ENCODE peak calls at places on chromosomes 13 and 19, in eight cellular contexts. T, I, X, M, K, N, J and P are unnamed samples.

GRCh38 chr13:43293986-43294880 is 270.8 kb downstream of the DNAJC15 start:
- DNase-seq in M (no peak), X (no peak), K (no peak), T (no peak), I (no peak), N (no peak), J (no peak), P (no peak)

GRCh38 chr13:48928781-48929430 is 46.8 kb upstream of the FNDC3A start:
- DNase-seq in T (no peak), J (no peak), K (no peak), N (no peak), M (no peak), X (no peak), I (no peak), P (no peak)

GRCh38 chr19:47158879-47159509 is 28.4 kb downstream of the SAE1 start:
- DNase-seq in J (no peak), T (no peak), K (peak), N (no peak), X (no peak), I (no peak), M (no peak), P (peak)

GRCh38 chr13:92804346-92804745 is 422.3 kb upstream of the GPC6 start:
- DNase-seq in I (no peak), N (no peak), J (no peak), M (no peak), X (no peak), K (no peak), T (no peak), P (peak)

GRCh38 chr13:42754801-42755513 is 26.4 kb upstream of the FAM216B start:
- DNase-seq in T (no peak), K (no peak), N (no peak), J (no peak), M (no peak), I (no peak), X (no peak), P (no peak)

GRCh38 chr19:51114087-51114714 is 6.0 kb upstream of the CTU1 start:
- DNase-seq in T (no peak), I (no peak), N (no peak), M (no peak), J (no peak), K (peak), X (no peak), P (no peak)

GRCh38 chr13:113369189-113369588 is 5.3 kb upstream of the GRTP1 start:
- DNase-seq in X (no peak), K (no peak), N (no peak), J (no peak), T (no peak), I (no peak), M (no peak), P (no peak)

GRCh38 chr13:112053744-112054615 is 13.0 kb upstream of the SOX1 start:
- DNase-seq in N (no peak), X (no peak), T (no peak), M (no peak), J (no peak), K (no peak), I (no peak), P (no peak)

GRCh38 chr13:112869202-112870061 is 99.6 kb upstream of the MCF2L start:
- DNase-seq in J (no peak), I (no peak), M (no peak), N (no peak), X (no peak), K (no peak), T (peak), P (no peak)

GRCh38 chr19:47273313-47274070 is 1.2 kb upstream of the INAFM1 start:
- DNase-seq in N (peak), M (peak), T (peak), K (peak), I (peak), J (peak), X (peak), P (peak)

GRCh38 chr19:18274303-18274775 is at the start of gene IQCN:
- DNase-seq in X (no peak), M (no peak), I (peak), K (no peak), J (no peak), T (no peak), N (no peak), P (no peak)

GRCh38 chr19:58584498-58585441 is 11.6 kb upstream of the MZF1 start:
- DNase-seq in X (no peak), K (no peak), M (no peak), J (no peak), T (no peak), N (no peak), I (no peak), P (no peak)

GRCh38 chr19:3687774-3688706 is 12.2 kb downstream of the PIP5K1C start:
- DNase-seq in K (no peak), I (no peak), M (no peak), T (no peak), N (no peak), X (no peak), J (no peak), P (peak)

GRCh38 chr13:66210677-66211076 is 1019.5 kb downstream of the PCDH9 start:
- DNase-seq in N (no peak), T (no peak), K (no peak), J (no peak), M (no peak), X (no peak), I (peak), P (no peak)

GRCh38 chr19:1206063-1206732 is 620 bp downstream of the STK11 start:
- DNase-seq in J (no peak), T (no peak), I (no peak), K (no peak), N (peak), X (no peak), M (no peak), P (no peak)

GRCh38 chr19:57231686-57232085 is 863 bp downstream of the AURKC start:
- DNase-seq in K (no peak), J (no peak), X (no peak), I (no peak), T (no peak), N (no peak), M (no peak), P (no peak)

GRCh38 chr19:610071-610800 is 20.6 kb downstream of the HCN2 start:
- DNase-seq in J (no peak), K (no peak), T (no peak), M (no peak), I (no peak), X (no peak), N (no peak), P (no peak)

GRCh38 chr19:41218615-41219507 is at the start of gene AXL:
- DNase-seq in M (no peak), N (peak), J (peak), X (no peak), K (no peak), T (peak), I (no peak), P (peak)

GRCh38 chr13:60572003-60572792 is 175.2 kb downstream of the TDRD3 start:
- DNase-seq in N (no peak), J (no peak), K (no peak), T (no peak), X (no peak), I (no peak), M (no peak), P (peak)

GRCh38 chr13:40631605-40632004 is 34.8 kb downstream of the FOXO1 start:
- DNase-seq in I (no peak), X (no peak), K (no peak), T (no peak), M (no peak), J (no peak), N (no peak), P (no peak)

GRCh38 chr19:925912-926594 is at the start of gene ARID3A:
- DNase-seq in J (no peak), M (no peak), T (peak), I (no peak), K (no peak), N (no peak), X (no peak), P (peak)

GRCh38 chr13:26133851-26134250 is 82.0 kb upstream of the SHISA2 start:
- DNase-seq in I (no peak), M (no peak), T (no peak), N (no peak), X (no peak), J (no peak), K (no peak), P (no peak)

GRCh38 chr13:63044617-63045016 is 1629.0 kb upstream of the PCDH20 start:
- DNase-seq in J (no peak), N (no peak), M (no peak), T (no peak), X (no peak), I (no peak), K (no peak), P (no peak)

GRCh38 chr19:3983936-3984583 is 1.2 kb downstream of the EEF2 start:
- DNase-seq in K (no peak), I (peak), J (no peak), T (no peak), X (no peak), M (no peak), N (no peak), P (peak)

GRCh38 chr13:75236774-75237173 is 245.2 kb downstream of the TBC1D4 start:
- DNase-seq in N (no peak), M (no peak), T (no peak), J (no peak), X (no peak), K (no peak), I (no peak), P (peak)